ENCODE peak calls at places on chromosomes 11 and 22, in nine cellular contexts. K, N, R, X, E, Y, G, T and W are unnamed samples.

GRCh38 chr22:22687638-22688500 is 43.5 kb downstream of the GGTLC2 start:
- DNase-seq in T (no peak), Y (no peak), N (peak; percentile 73), E (no peak), G (no peak), X (peak; percentile 9), K (peak; percentile 20), R (no peak), W (no peak)

GRCh38 chr11:3944198-3944597 is 88.7 kb downstream of the STIM1 start:
- DNase-seq in K (no peak), R (no peak), T (no peak), Y (no peak), X (no peak), N (no peak), G (no peak), E (peak; percentile 16), W (no peak)

GRCh38 chr11:92979176-92979575 is 9.7 kb downstream of the MTNR1B start:
- DNase-seq in Y (no peak), K (no peak), E (no peak), X (peak; percentile 62), G (no peak), T (no peak), R (no peak), N (no peak), W (no peak)

GRCh38 chr22:47571616-47572015 is 809.2 kb downstream of the TBC1D22A start:
- DNase-seq in X (no peak), E (no peak), K (no peak), Y (no peak), T (no peak), R (no peak), N (no peak), G (no peak), W (peak; percentile 45)

GRCh38 chr11:47886096-47886495 is 37.9 kb upstream of the NUP160 start:
- DNase-seq in K (peak; percentile 50), N (no peak), X (peak; percentile 15), R (peak; percentile 47), Y (no peak), E (no peak), T (no peak), G (no peak), W (no peak)

GRCh38 chr22:25582946-25583345 is 18.5 kb downstream of the GRK3 start:
- DNase-seq in X (peak; percentile 46), R (no peak), G (no peak), T (no peak), Y (no peak), N (no peak), K (no peak), E (no peak), W (no peak)

GRCh38 chr22:38947321-38948112 is 9.9 kb upstream of the APOBEC3A start:
- DNase-seq in T (peak; percentile 2), N (no peak), K (no peak), E (no peak), X (peak; percentile 47), R (peak; percentile 30), G (no peak), Y (no peak), W (no peak)

GRCh38 chr11:129259950-129260349 is 67.8 kb upstream of the ARHGAP32 start:
- DNase-seq in N (no peak), X (no peak), T (no peak), G (no peak), R (no peak), K (no peak), E (no peak), Y (no peak), W (no peak)

GRCh38 chr11:78773077-78773476 is 198.4 kb upstream of the NARS2 start:
- DNase-seq in R (no peak), E (no peak), G (no peak), X (no peak), Y (no peak), T (no peak), K (no peak), N (no peak), W (no peak)

GRCh38 chr11:76266269-76266668 is 60.0 kb upstream of the WNT11 start:
- DNase-seq in G (no peak), N (no peak), X (peak; percentile 88), K (no peak), T (no peak), Y (no peak), E (no peak), R (no peak), W (no peak)

GRCh38 chr11:73566977-73567755 is 30.7 kb downstream of the FAM168A start:
- DNase-seq in T (no peak), X (no peak), N (no peak), G (no peak), R (no peak), K (no peak), E (no peak), Y (no peak), W (no peak)

GRCh38 chr22:26302726-26303125 is 126.3 kb upstream of the ASPHD2 start:
- DNase-seq in X (no peak), K (no peak), R (no peak), Y (no peak), T (no peak), E (no peak), N (no peak), G (no peak), W (no peak)

GRCh38 chr11:704189-704798 is 1.7 kb upstream of the EPS8L2 start:
- DNase-seq in T (peak; percentile 53), R (no peak), K (no peak), X (no peak), E (no peak), N (no peak), G (no peak), Y (no peak), W (no peak)

GRCh38 chr11:704799-705645 is 1.0 kb upstream of the EPS8L2 start:
- DNase-seq in E (no peak), N (peak; percentile 78), Y (no peak), R (peak; percentile 79), K (no peak), T (peak; percentile 93), G (no peak), X (peak; percentile 53), W (peak; percentile 91)

GRCh38 chr11:706957-707816 is 1.2 kb downstream of the EPS8L2 start:
- DNase-seq in T (peak; percentile 81), K (no peak), X (peak; percentile 53), R (peak; percentile 68), G (no peak), E (peak; percentile 11), Y (no peak), N (peak; percentile 85), W (peak; percentile 84)

GRCh38 chr11:706439-706956 is 467 bp downstream of the EPS8L2 start:
- DNase-seq in G (no peak), N (peak; percentile 79), Y (no peak), R (no peak), K (no peak), X (peak; percentile 73), T (peak; percentile 73), E (peak; percentile 12), W (no peak)

GRCh38 chr11:705646-706438 is at the start of gene EPS8L2:
- DNase-seq in E (no peak), R (peak; percentile 78), K (no peak), N (peak; percentile 76), Y (no peak), T (peak; percentile 86), G (no peak), X (peak; percentile 56), W (peak; percentile 89)
- H3K27ac ChIP-seq in E (no peak within 1 kb of the TSS), R (peak within 1 kb of the TSS; percentile 59), K (no peak within 1 kb of the TSS), N (no peak within 1 kb of the TSS), Y (no peak within 1 kb of the TSS), T (peak within 1 kb of the TSS; percentile 81), G (no peak within 1 kb of the TSS), X (peak within 1 kb of the TSS; percentile 61), W (peak within 1 kb of the TSS; percentile 74)

GRCh38 chr22:41660416-41660815 is 28.3 kb downstream of the SNU13 start:
- DNase-seq in K (no peak), E (peak; percentile 66), G (no peak), R (no peak), T (no peak), X (no peak), Y (peak; percentile 23), N (no peak), W (no peak)
- H3K4me1 ChIP-seq in K (no peaks in the 10 kb centered on the region), E (peaks cover 18% of the 10 kb centered on the region), G (no peaks in the 10 kb centered on the region), R (no peaks in the 10 kb centered on the region), T (no peaks in the 10 kb centered on the region), X (no peaks in the 10 kb centered on the region), Y (no peaks in the 10 kb centered on the region), N (no peaks in the 10 kb centered on the region), W (no peaks in the 10 kb centered on the region)

DNA sequence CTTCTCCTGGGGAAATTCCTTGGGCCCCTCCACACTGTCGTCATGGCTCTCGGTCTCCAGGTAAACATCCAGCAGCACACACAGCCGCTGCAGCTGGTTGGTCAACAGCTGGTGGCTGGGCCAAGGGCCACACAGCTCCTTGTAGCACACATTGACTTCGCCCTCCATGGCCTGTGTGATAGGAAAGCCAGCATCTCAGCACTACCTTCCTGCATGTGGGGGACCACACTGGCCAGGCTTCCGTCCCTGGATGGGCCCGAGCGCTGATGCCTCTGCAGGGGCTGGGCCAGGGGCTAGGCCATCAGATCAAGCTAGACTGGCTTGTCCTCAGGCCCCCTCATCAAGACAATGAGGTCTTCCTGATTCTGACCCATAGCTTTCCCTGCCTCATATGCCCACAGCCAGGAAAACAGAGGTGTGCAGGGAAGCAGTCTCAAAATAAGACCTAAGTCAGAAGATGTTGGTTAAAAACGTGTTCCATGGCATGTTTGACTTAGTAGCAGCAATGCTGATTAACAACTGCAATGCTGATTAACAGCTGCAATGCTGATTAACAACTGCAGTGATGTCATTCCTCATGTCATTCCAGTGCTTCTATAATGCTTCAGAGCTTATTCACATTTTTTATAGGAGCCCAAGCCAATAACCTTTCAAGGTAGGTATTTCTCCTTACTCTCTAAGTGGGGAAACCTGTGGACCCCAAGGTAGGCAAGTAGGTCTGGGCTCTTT is 31.3 kb downstream of the NEFH start:
- DNase-seq in K (no peak), Y (no peak), E (no peak), T (no peak), N (no peak), R (no peak), G (no peak), X (no peak), W (no peak)
- H3K36me3 ChIP-seq in K (peaks cover 6% of the 10 kb centered on the region), Y (peaks cover 37% of the 10 kb centered on the region), E (peaks cover 91% of the 10 kb centered on the region), T (no peaks in the 10 kb centered on the region), N (peaks cover 85% of the 10 kb centered on the region), R (no peaks in the 10 kb centered on the region), G (peaks cover 36% of the 10 kb centered on the region), X (peaks cover 29% of the 10 kb centered on the region), W (peaks cover 87% of the 10 kb centered on the region)

GRCh38 chr22:40270748-40271373 is 75.4 kb upstream of the ADSL start:
- DNase-seq in E (no peak), N (no peak), G (no peak), K (no peak), R (no peak), X (no peak), T (no peak), Y (no peak), W (no peak)

GRCh38 chr22:40273319-40273718 is 73.0 kb upstream of the ADSL start:
- DNase-seq in N (no peak), X (no peak), G (no peak), R (no peak), Y (no peak), E (no peak), K (no peak), T (no peak), W (no peak)

GRCh38 chr22:40271440-40271839 is 74.9 kb upstream of the ADSL start:
- DNase-seq in G (no peak), R (no peak), N (no peak), E (no peak), Y (no peak), K (no peak), T (no peak), X (no peak), W (no peak)

GRCh38 chr22:40265783-40266182 is 80.5 kb upstream of the ADSL start:
- DNase-seq in T (no peak), Y (no peak), K (no peak), G (no peak), X (no peak), R (no peak), N (no peak), E (no peak), W (no peak)

GRCh38 chr22:40270031-40270430 is 76.3 kb upstream of the ADSL start:
- DNase-seq in N (no peak), R (no peak), G (no peak), Y (no peak), X (no peak), T (no peak), K (no peak), E (no peak), W (no peak)
- H3K27ac ChIP-seq in N (no peak overlapping the region), R (no peak overlapping the region), G (no peak overlapping the region), Y (no peak overlapping the region), X (no peak overlapping the region), T (no peak overlapping the region), K (no peak overlapping the region), E (no peak overlapping the region), W (no peak overlapping the region)